ENCODE peak calls at places on chromosome 21, in six cellular contexts. Y is CD4-positive, CD25-positive, alpha-beta regulatory T cell; K is GM03348; J is AG09309; L is pancreas; R is DMS79 treated with DMSO at 0.1 percent for 48 hours. G is an unnamed sample.

GRCh38 chr21:45309069-45309521 is 21.4 kb upstream of the POFUT2 start:
- DNase-seq in J (no peak), L (peak; percentile 62), K (peak; percentile 65), Y (peak; percentile 33), R (no peak), G (peak; percentile 48)

GRCh38 chr21:14862794-14863720 is 201.7 kb downstream of the NRIP1 start:
- DNase-seq in K (no peak), R (no peak), Y (peak; percentile 28), L (no peak), J (no peak), G (no peak)

GRCh38 chr21:31103571-31104265 is 65.4 kb upstream of the KRTAP19-8 start:
- DNase-seq in J (no peak), L (no peak), R (no peak), K (no peak), Y (no peak), G (no peak)

GRCh38 chr21:43194303-43195130 is 25.7 kb downstream of the CRYAA start:
- DNase-seq in R (no peak), K (no peak), Y (no peak), J (no peak), L (peak; percentile 6), G (no peak)

GRCh38 chr21:42841156-42841915 is 38.0 kb downstream of the WDR4 start:
- DNase-seq in K (no peak), J (no peak), R (no peak), Y (no peak), L (no peak), G (no peak)

GRCh38 chr21:37631319-37632117 is 264.9 kb downstream of the DYRK1A start:
- DNase-seq in R (no peak), Y (no peak), L (peak; percentile 40), J (no peak), K (no peak), G (no peak)

GRCh38 chr21:44585892-44586291 is 5.5 kb upstream of the KRTAP10-5 start:
- DNase-seq in Y (no peak), J (no peak), R (no peak), K (no peak), L (no peak), G (no peak)

GRCh38 chr21:46552865-46553379 is 52.0 kb downstream of the S100B start:
- DNase-seq in J (no peak), L (no peak), K (no peak), R (no peak), Y (no peak), G (no peak)

GRCh38 chr21:43815107-43815742 is 25.8 kb downstream of the RRP1 start:
- DNase-seq in J (no peak), Y (no peak), L (no peak), K (no peak), R (no peak), G (no peak)

GRCh38 chr21:38503588-38503987 is 5.3 kb upstream of the ERG start:
- DNase-seq in J (no peak), Y (no peak), R (no peak), K (peak; percentile 28), L (no peak), G (no peak)

GRCh38 chr21:32334980-32335471 is 36.4 kb downstream of the MRAP start:
- DNase-seq in R (no peak), J (no peak), L (no peak), Y (no peak), K (no peak), G (no peak)

G was measured in HCEC 1CT.